ENCODE peak calls at places on chromosomes 11 and 22, in four cellular contexts. H, X, D and P are unnamed samples.

GRCh38 chr11:18384157-18384641 is 10.2 kb upstream of the LDHA start:
- DNase-seq in H (no peak), X (peak; percentile 76), D (no peak), P (peak; percentile 12)

GRCh38 chr22:45952553-45952952 is 24.4 kb downstream of the WNT7B start:
- DNase-seq in H (no peak), X (no peak), D (no peak), P (no peak)

GRCh38 chr11:68939583-68940555 is 36.2 kb downstream of the IGHMBP2 start:
- DNase-seq in H (no peak), X (peak; percentile 67), D (no peak), P (no peak)

GRCh38 chr11:94325681-94326080 is 21.3 kb downstream of the IZUMO1R start:
- DNase-seq in H (no peak), X (no peak), D (peak; percentile 76), P (peak; percentile 73)

GRCh38 chr22:31394326-31394725 is 5.1 kb upstream of the DRG1 start:
- DNase-seq in H (no peak), X (no peak), D (no peak), P (no peak)

GRCh38 chr11:84714316-84714780 is 912.8 kb downstream of the DLG2 start:
- DNase-seq in H (no peak), X (peak; percentile 16), D (peak; percentile 79), P (peak; percentile 85)

GRCh38 chr11:19242184-19242932 is 1.6 kb upstream of the E2F8 start:
- DNase-seq in H (no peak), X (peak; percentile 78), D (peak; percentile 16), P (peak; percentile 50)

GRCh38 chr11:72328366-72329224 is 84.6 kb upstream of the PHOX2A start:
- DNase-seq in H (no peak), X (no peak), D (no peak), P (no peak)

GRCh38 chr11:110818032-110818687 is 105.9 kb upstream of the ARHGAP20 start:
- DNase-seq in H (no peak), X (no peak), D (no peak), P (no peak)

GRCh38 chr11:615453-616319 is at the start of gene IRF7:
- DNase-seq in H (peak; percentile 97), X (peak; percentile 99), D (peak; percentile 87), P (peak; percentile 94)

GRCh38 chr11:68632802-68633201 is 51.5 kb upstream of the GAL start:
- DNase-seq in H (no peak), X (no peak), D (peak; percentile 59), P (peak; percentile 87)

GRCh38 chr11:62732830-62733229 is 4.5 kb downstream of the TTC9C start:
- DNase-seq in H (no peak), X (no peak), D (no peak), P (no peak)

GRCh38 chr11:126113515-126113957 is 50.9 kb upstream of the CDON start:
- DNase-seq in H (no peak), X (peak; percentile 59), D (no peak), P (peak; percentile 28)

GRCh38 chr11:47236482-47236881 is 12.1 kb downstream of the ACP2 start:
- DNase-seq in H (no peak), X (no peak), D (no peak), P (no peak)

GRCh38 chr11:131504199-131504949 is 134.0 kb downstream of the NTM start:
- DNase-seq in H (no peak), X (no peak), D (peak; percentile 44), P (peak; percentile 78)

GRCh38 chr11:125514336-125515101 is 18.5 kb upstream of the FEZ1 start:
- DNase-seq in H (peak; percentile 77), X (no peak), D (no peak), P (no peak)

GRCh38 chr11:47272706-47273105 is 2.8 kb downstream of the MADD start:
- DNase-seq in H (no peak), X (no peak), D (no peak), P (no peak)

GRCh38 chr11:45805305-45806071 is 539 bp downstream of the SLC35C1 start:
- DNase-seq in H (no peak), X (peak; percentile 86), D (peak; percentile 45), P (peak; percentile 70)

GRCh38 chr11:59560702-59561469 is 49.5 kb downstream of the OR4D9 start:
- DNase-seq in H (peak; percentile 67), X (peak; percentile 94), D (peak; percentile 80), P (peak; percentile 94)

GRCh38 chr11:83011333-83012167 is 60.1 kb downstream of the RAB30 start:
- DNase-seq in H (no peak), X (no peak), D (no peak), P (no peak)

GRCh38 chr22:17120711-17121234 is 387 bp downstream of the TMEM121B start:
- DNase-seq in H (no peak), X (no peak), D (peak; percentile 28), P (peak; percentile 76)

GRCh38 chr11:132718711-132719641 is 813.3 kb downstream of the OPCML start:
- DNase-seq in H (no peak), X (no peak), D (no peak), P (no peak)

GRCh38 chr11:16946477-16947282 is 67.5 kb downstream of the PLEKHA7 start:
- DNase-seq in H (no peak), X (no peak), D (no peak), P (peak; percentile 53)

GRCh38 chr11:66126808-66127555 is 56.9 kb downstream of the PACS1 start:
- DNase-seq in H (peak; percentile 67), X (peak; percentile 81), D (peak; percentile 18), P (no peak)

GRCh38 chr11:13868710-13869403 is 93.7 kb upstream of the SPON1 start:
- DNase-seq in H (no peak), X (no peak), D (no peak), P (no peak)

GRCh38 chr11:134524201-134524600 is 112.2 kb upstream of the B3GAT1 start:
- DNase-seq in H (no peak), X (peak; percentile 21), D (no peak), P (no peak)

GRCh38 chr11:69463181-69463891 is 18.1 kb upstream of the LINC01488 start:
- DNase-seq in H (no peak), X (peak; percentile 58), D (no peak), P (peak; percentile 83)

GRCh38 chr22:47276219-47276843 is 513.9 kb downstream of the TBC1D22A start:
- DNase-seq in H (no peak), X (peak; percentile 22), D (no peak), P (no peak)

GRCh38 chr11:37105456-37105855 is 507.4 kb upstream of the RAG2 start:
- DNase-seq in H (no peak), X (no peak), D (no peak), P (no peak)

DNA sequence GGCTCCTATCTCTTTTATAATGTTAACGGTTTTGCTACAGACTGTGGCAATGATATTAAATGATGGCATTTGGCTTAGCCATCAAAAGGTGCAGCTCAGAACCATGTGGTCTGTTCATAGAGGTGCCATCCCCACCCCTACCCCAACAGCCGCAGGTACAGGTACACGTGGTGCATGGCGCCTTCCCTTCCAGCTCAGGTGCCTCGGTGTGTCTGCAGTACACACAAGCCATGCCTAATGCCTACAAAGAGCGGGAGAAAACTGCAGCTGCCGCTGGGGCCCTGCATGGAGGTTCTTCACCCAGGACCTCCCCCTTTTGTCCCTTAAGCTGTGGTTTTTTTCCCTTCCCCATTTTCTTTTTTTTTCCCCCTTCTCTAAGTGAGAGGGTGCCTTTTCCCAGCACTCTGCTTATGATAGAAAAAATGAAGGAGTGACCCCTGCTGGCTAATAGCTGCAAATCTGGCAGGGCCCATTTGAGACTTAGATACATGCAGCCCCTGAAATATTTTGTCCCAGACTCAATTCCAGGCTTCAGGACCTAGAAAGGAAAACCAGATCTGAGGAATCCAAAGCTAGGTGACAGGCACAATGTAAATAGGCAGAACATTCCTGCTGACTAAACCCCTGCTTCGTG is 6.5 kb downstream of the OR52M1 start:
- DNase-seq in H (no peak), X (no peak), D (no peak), P (peak; percentile 10)
- TF ChIP-seq CTCF in H (peak; percentile 38), X (no peak), D (peak; percentile 41), P (peak; percentile 46)

DNA sequence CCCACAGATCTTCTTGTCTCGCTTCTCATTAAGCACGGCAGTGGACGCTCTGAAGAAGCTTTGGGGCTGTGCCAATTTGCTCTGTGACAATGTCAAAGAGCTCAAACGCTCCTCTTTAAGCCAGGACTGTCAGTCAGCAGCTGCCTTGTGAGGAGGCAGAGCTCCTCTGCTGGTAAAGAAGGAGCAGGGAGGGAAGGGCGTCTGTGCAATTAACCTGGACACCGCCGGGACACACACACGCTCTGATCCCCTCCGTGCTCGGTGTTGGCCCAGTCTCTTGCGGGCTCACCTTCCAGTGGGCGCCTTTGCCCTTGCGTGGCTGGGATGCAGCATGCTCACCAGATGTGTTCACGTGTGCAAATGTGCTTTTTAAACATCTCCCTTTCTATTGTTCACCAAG is 373.9 kb downstream of the BRD1 start:
- DNase-seq in H (no peak), X (no peak), D (no peak), P (no peak)
- TF ChIP-seq CTCF in H (no peak), X (no peak), D (no peak), P (no peak)

GRCh38 chr22:50699754-50700386 is 27.2 kb downstream of the SHANK3 start:
- DNase-seq in H (no peak), X (peak; percentile 66), D (no peak), P (peak; percentile 62)
- TF ChIP-seq CTCF in H (no peak), X (no peak), D (no peak), P (peak; percentile 52)

GRCh38 chr11:39772525-39773137 is 1686.8 kb downstream of the LRRC4C start:
- DNase-seq in H (no peak), X (no peak), D (no peak), P (no peak)
- TF ChIP-seq CTCF in H (no peak), X (no peak), D (no peak), P (no peak)

DNA sequence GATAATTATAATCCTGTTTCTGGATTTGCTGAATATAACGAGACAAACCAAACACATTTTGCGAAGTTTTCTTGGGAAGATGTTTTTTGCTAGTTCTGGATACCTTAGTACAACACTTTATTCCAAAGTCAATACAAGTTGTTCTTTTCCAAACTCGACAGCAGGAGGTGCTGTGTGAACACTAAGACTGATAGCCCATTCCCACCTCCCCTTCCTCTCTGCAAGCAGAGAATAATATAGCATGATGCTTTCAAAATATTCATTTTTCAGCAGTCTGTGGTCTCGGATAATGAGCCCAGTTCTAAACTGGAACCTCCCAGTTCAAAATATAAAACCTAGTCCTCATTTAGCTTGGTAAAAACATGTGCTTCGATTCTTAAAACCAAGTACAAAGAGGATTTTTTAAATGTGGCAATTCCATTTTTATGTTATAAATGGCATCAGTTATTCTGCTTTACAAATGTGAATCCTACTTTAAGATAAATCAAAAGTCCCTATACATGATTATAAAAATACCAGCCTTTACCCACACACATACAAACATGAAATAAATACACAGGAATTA is 129.1 kb downstream of the DCDC1 start:
- DNase-seq in H (no peak), X (no peak), D (peak; percentile 56), P (peak; percentile 80)
- TF ChIP-seq CTCF in H (peak; percentile 42), X (no peak), D (peak; percentile 61), P (peak; percentile 83)

GRCh38 chr11:29328961-29329441 is 687.8 kb downstream of the KCNA4 start:
- DNase-seq in H (no peak), X (no peak), D (peak; percentile 7), P (peak; percentile 46)
- TF ChIP-seq CTCF in H (no peak), X (peak; percentile 11), D (no peak), P (peak; percentile 65)

DNA sequence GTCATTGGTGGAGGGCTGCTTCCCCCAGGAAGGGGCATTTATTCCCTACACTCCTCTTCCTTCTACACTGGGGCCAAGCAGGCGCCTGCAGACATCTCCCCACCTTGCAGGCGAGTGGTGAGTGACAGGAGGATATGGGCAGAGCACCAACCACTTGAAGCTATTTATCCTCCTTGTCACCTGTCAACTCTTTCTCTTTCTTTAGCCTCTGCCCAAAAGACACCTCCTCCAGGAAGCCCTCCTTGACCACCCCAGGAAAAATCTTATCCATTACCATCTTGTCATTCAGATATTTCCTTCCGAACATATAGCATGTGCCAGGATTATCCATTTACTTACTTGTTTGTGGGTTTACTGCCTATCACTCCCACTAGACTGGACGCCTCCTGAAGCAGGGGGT is 362.4 kb downstream of the MN1 start:
- DNase-seq in H (no peak), X (no peak), D (no peak), P (no peak)
- TF ChIP-seq CTCF in H (no peak), X (no peak), D (no peak), P (no peak)